ENCODE peak calls at places on chromosomes 7 and 10, in four cellular contexts. L is CD8-positive, alpha-beta memory T cell; K is ascending aorta; P is SJSA1. U is an unnamed sample. For H3K9me3, the result is how much of the 10 kb centered on the place peaks cover.

GRCh38 chr7:131562941-131563340 is 6.5 kb upstream of the PODXL start:
- DNase-seq in L (no peak), K (no peak), P (no peak), U (no peak)

GRCh38 chr10:1274098-1274745 is 218.0 kb downstream of the WDR37 start:
- DNase-seq in L (no peak), K (peak), P (peak), U (no peak)

GRCh38 chr7:141003172-141004080 is 11.3 kb downstream of the MRPS33 start:
- DNase-seq in L (no peak), K (no peak), P (no peak), U (no peak)

GRCh38 chr10:12194752-12195271 is 879 bp downstream of the NUDT5 start:
- DNase-seq in L (peak), K (peak), P (peak), U (no peak)

GRCh38 chr7:155962968-155963300 is 150.7 kb upstream of the SHH start:
- DNase-seq in L (no peak), K (peak), P (no peak), U (no peak)

GRCh38 chr10:132836832-132837540 is 51.0 kb upstream of the NKX6-2 start:
- DNase-seq in L (peak), K (peak), P (no peak), U (peak)

GRCh38 chr7:17773289-17773626 is 167.0 kb downstream of the SNX13 start:
- DNase-seq in L (no peak), K (peak), P (no peak), U (no peak)

GRCh38 chr7:154918741-154919140 is 84.2 kb downstream of the PAXIP1 start:
- DNase-seq in L (no peak), K (no peak), P (peak), U (no peak)

GRCh38 chr10:132403511-132404168 is 6.6 kb downstream of the PWWP2B start:
- DNase-seq in L (no peak), K (no peak), P (no peak), U (no peak)

GRCh38 chr7:135785065-135785464 is 36.5 kb upstream of the FAM180A start:
- DNase-seq in L (no peak), K (no peak), P (no peak), U (no peak)

GRCh38 chr10:22500567-22501369 is 155.5 kb downstream of the SPAG6 start:
- DNase-seq in L (no peak), K (no peak), P (no peak), U (no peak)

GRCh38 chr7:111357691-111358090 is 204.6 kb downstream of the IMMP2L start:
- DNase-seq in L (no peak), K (no peak), P (no peak), U (no peak)

GRCh38 chr7:17234398-17235021 is 63.9 kb upstream of the AHR start:
- DNase-seq in L (peak), K (peak), P (peak), U (peak)

GRCh38 chr7:79523426-79523825 is 70.0 kb upstream of the MAGI2 start:
- DNase-seq in L (no peak), K (no peak), P (no peak), U (no peak)

GRCh38 chr7:78134256-78134655 is 335.7 kb downstream of the PHTF2 start:
- DNase-seq in L (no peak), K (no peak), P (no peak), U (no peak)

GRCh38 chr7:66654275-66655112 is 25.8 kb downstream of the KCTD7 start:
- DNase-seq in L (peak), K (peak), P (peak), U (peak)

GRCh38 chr10:113122947-113123346 is 172.9 kb downstream of the TCF7L2 start:
- DNase-seq in L (no peak), K (no peak), P (no peak), U (no peak)

GRCh38 chr7:778968-779451 is 51.9 kb upstream of the PRKAR1B start:
- DNase-seq in L (no peak), K (no peak), P (no peak), U (no peak)

GRCh38 chr10:21396889-21397288 is 128.6 kb downstream of the SKIDA1 start:
- DNase-seq in L (no peak), K (no peak), P (no peak), U (no peak)

GRCh38 chr10:122116331-122116730 is 127.4 kb downstream of the TACC2 start:
- DNase-seq in L (no peak), K (no peak), P (no peak), U (no peak)

GRCh38 chr10:28266449-28267224 is 36.2 kb downstream of the MPP7 start:
- DNase-seq in L (no peak), K (no peak), P (no peak), U (no peak)

GRCh38 chr10:76352300-76352699 is 920.9 kb downstream of the LRMDA start:
- DNase-seq in L (no peak), K (no peak), P (peak), U (no peak)

GRCh38 chr10:50326757-50327701 is 75.7 kb upstream of the ASAH2 start:
- DNase-seq in L (no peak), K (peak), P (no peak), U (no peak)

GRCh38 chr7:143259765-143260164 is 3.5 kb upstream of the GSTK1 start:
- DNase-seq in L (no peak), K (no peak), P (no peak), U (no peak)

GRCh38 chr10:124525751-124526600 is 64.4 kb downstream of the LHPP start:
- DNase-seq in L (no peak), K (no peak), P (no peak), U (no peak)

GRCh38 chr10:76329891-76330575 is 898.6 kb downstream of the LRMDA start:
- DNase-seq in L (no peak), K (no peak), P (no peak), U (no peak)

GRCh38 chr7:33591481-33591880 is 313.9 kb upstream of the BMPER start:
- DNase-seq in L (no peak), K (no peak), P (no peak), U (no peak)

GRCh38 chr10:104574470-104575213 is 66.4 kb upstream of the SORCS3 start:
- DNase-seq in L (no peak), K (no peak), P (no peak), U (no peak)

DNA sequence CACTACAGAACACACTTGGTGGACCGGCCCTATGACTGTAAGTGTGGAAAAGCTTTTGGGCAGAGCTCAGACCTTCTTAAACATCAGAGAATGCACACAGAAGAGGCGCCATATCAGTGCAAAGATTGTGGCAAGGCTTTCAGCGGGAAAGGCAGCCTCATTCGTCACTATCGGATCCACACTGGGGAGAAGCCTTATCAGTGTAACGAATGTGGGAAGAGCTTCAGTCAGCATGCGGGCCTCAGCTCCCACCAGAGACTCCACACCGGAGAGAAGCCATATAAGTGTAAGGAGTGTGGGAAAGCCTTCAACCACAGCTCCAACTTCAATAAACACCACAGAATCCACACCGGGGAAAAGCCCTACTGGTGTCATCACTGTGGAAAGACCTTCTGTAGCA is 14.6 kb downstream of the ZSCAN21 start:
- DNase-seq in L (no peak), K (no peak), P (no peak), U (no peak)
- H3K9me3 ChIP-seq in L (under half), K (under half), P (under half), U (under half)

DNA sequence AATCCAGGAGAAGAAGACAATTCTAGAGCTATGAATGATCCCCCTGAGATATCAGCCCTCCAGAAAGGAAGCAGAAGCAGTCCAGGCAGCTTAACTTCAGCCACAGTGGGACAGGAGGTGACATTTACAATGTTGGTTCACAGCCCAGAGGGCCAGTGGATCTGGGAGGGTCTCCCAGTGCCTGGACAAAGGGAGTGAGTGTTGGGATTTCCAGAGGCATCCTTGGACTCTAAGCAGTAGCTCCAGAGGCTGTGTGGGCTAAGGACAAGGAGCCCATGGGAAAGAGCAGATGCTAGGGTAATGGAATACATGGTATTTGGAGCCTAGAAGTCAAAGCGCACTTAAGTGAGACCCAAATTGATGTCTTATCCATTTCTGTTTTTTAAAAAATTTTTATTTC is 97.4 kb upstream of the NUPR2 start:
- DNase-seq in L (no peak), K (no peak), P (no peak), U (no peak)
- H3K9me3 ChIP-seq in L (under half), K (under half), P (under half), U (under half)

GRCh38 chr7:122316467-122317394 is 12.2 kb upstream of the FEZF1 start:
- DNase-seq in L (no peak), K (no peak), P (no peak), U (no peak)
- H3K9me3 ChIP-seq in L (under half), K (under half), P (under half), U (under half)

DNA sequence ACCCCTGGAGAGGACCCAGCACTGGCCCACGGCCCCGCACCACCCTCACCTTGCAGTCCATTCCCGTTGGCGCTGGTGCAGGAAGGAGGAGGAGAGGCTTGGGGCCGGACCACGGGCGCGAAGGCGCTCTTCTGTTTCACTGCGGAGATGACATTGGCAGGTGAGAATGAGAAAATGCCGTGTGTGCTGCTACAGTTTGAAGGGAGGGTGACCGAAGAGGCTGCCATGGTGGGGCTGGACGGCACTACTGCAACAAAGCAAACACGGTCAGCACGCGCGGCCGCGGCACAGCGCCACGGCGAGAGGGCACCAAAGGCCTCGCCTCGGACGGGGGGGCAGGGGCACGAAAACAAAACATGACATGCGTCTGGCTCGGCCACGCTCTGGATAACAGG is 123.9 kb downstream of the EBF3 start:
- DNase-seq in L (no peak), K (no peak), P (no peak), U (no peak)
- H3K9me3 ChIP-seq in L (under half), K (under half), P (under half), U (under half)

GRCh38 chr10:9657530-9657929 is 1360.1 kb upstream of the CELF2 start:
- DNase-seq in L (no peak), K (no peak), P (no peak), U (no peak)

GRCh38 chr10:9656386-9656785 is 1361.3 kb upstream of the CELF2 start:
- DNase-seq in L (no peak), K (no peak), P (no peak), U (no peak)
- H3K9me3 ChIP-seq in L (under half), K (under half), P (under half), U (under half)

DNA sequence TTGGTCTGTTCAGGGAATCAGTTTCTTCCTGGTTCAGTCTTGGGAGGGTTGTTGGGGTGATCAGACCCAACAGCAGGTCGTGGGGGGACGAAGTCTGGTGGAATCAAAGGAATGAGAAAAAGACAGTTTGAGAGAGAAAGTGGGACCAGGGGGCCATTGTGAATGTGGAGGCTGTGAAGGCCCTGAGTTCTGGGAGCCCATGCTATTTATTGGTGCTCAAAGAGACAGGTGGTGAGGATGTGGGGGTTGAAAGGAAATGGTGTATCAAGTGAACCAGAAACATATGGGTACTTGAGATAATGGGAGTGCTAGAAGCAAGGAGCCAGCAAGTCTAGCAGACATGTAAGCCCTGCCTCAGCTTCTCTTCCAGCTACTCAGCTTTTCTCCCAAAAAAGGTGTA is 84.1 kb downstream of the CCSER2 start:
- DNase-seq in L (no peak), K (no peak), P (no peak), U (no peak)
- H3K9me3 ChIP-seq in L (under half), K (under half), P (under half), U (under half)

GRCh38 chr7:64691831-64692230 is 25.9 kb downstream of the ZNF107 start:
- DNase-seq in L (no peak), K (no peak), P (no peak), U (no peak)
- H3K9me3 ChIP-seq in L (under half), K (under half), P (under half), U (under half)

GRCh38 chr7:32516551-32517082 is 21.3 kb downstream of the AVL9 start:
- DNase-seq in L (no peak), K (no peak), P (no peak), U (no peak)
- H3K9me3 ChIP-seq in L (under half), K (under half), P (under half), U (under half)

GRCh38 chr10:24438800-24439199 is 229.9 kb downstream of the KIAA1217 start:
- DNase-seq in L (no peak), K (no peak), P (no peak), U (no peak)
- H3K9me3 ChIP-seq in L (under half), K (under half), P (under half), U (under half)